ENCODE peak calls at places on chromosomes 2 and 18, in seven cellular contexts. N is A549, L is tibial artery, I is stomach, X is fibroblast of lung, W is NB4, U is progenitor cell of endocrine pancreas. V is an unnamed sample.

GRCh38 chr2:26764078-26764887 is at the start of gene SLC35F6:
- DNase-seq in N (peak; percentile 86), L (peak; percentile 76), I (peak; percentile 85), X (peak; percentile 74), W (peak; percentile 84), U (peak; percentile 73), V (peak; percentile 96)

GRCh38 chr2:27303093-27304025 is 4.9 kb downstream of the UCN start:
- DNase-seq in N (peak; percentile 80), L (no peak), I (peak; percentile 43), X (peak; percentile 54), W (peak; percentile 79), U (no peak), V (peak; percentile 76)

GRCh38 chr2:45951025-45951737 is 299.7 kb downstream of the PRKCE start:
- DNase-seq in N (no peak), L (no peak), I (no peak), X (no peak), W (no peak), U (no peak), V (no peak)

GRCh38 chr2:143688815-143689214 is 559.6 kb downstream of the ARHGAP15 start:
- DNase-seq in N (no peak), L (no peak), I (no peak), X (no peak), W (no peak), U (no peak), V (no peak)

GRCh38 chr2:116222793-116223192 is 1591.7 kb upstream of the DDX18 start:
- DNase-seq in N (no peak), L (no peak), I (no peak), X (no peak), W (no peak), U (no peak), V (no peak)

GRCh38 chr2:209331291-209331844 is 92.5 kb upstream of the MAP2 start:
- DNase-seq in N (peak; percentile 66), L (no peak), I (no peak), X (peak; percentile 49), W (peak; percentile 60), U (no peak), V (no peak)

GRCh38 chr2:5657216-5657615 is 35.0 kb upstream of the SOX11 start:
- DNase-seq in N (no peak), L (no peak), I (no peak), X (peak; percentile 6), W (no peak), U (no peak), V (no peak)

GRCh38 chr2:190714958-190715357 is 66.1 kb downstream of the NAB1 start:
- DNase-seq in N (no peak), L (no peak), I (no peak), X (peak; percentile 90), W (no peak), U (no peak), V (no peak)

GRCh38 chr2:201523506-201523905 is 72.0 kb downstream of the STRADB start:
- DNase-seq in N (no peak), L (no peak), I (no peak), X (peak; percentile 29), W (no peak), U (no peak), V (no peak)

GRCh38 chr2:207823865-207824264 is 54.2 kb upstream of the FZD5 start:
- DNase-seq in N (no peak), L (no peak), I (no peak), X (no peak), W (no peak), U (no peak), V (no peak)

GRCh38 chr2:171407030-171407707 is 26.6 kb downstream of the METTL8 start:
- DNase-seq in N (no peak), L (no peak), I (no peak), X (no peak), W (peak; percentile 46), U (no peak), V (peak; percentile 36)

GRCh38 chr2:51990684-51991083 is 958.8 kb upstream of the NRXN1 start:
- DNase-seq in N (no peak), L (no peak), I (no peak), X (no peak), W (no peak), U (no peak), V (no peak)

GRCh38 chr2:39326644-39327043 is 82.9 kb upstream of the CDKL4 start:
- DNase-seq in N (peak; percentile 14), L (no peak), I (no peak), X (no peak), W (no peak), U (no peak), V (no peak)

GRCh38 chr2:64754587-64754986 is 100.9 kb upstream of the SERTAD2 start:
- DNase-seq in N (no peak), L (no peak), I (no peak), X (no peak), W (no peak), U (no peak), V (no peak)

GRCh38 chr2:9377461-9378097 is 45.7 kb downstream of the ITGB1BP1 start:
- DNase-seq in N (no peak), L (no peak), I (no peak), X (no peak), W (no peak), U (no peak), V (no peak)

GRCh38 chr2:29278964-29279363 is 163.7 kb downstream of the CLIP4 start:
- DNase-seq in N (no peak), L (no peak), I (no peak), X (no peak), W (no peak), U (no peak), V (no peak)

GRCh38 chr18:23194150-23194968 is 59.1 kb downstream of the CABLES1 start:
- DNase-seq in N (no peak), L (no peak), I (no peak), X (peak; percentile 53), W (no peak), U (no peak), V (no peak)

GRCh38 chr2:219630770-219631405 is 3.5 kb downstream of the SLC4A3 start:
- DNase-seq in N (no peak), L (no peak), I (no peak), X (no peak), W (no peak), U (no peak), V (peak; percentile 34)

GRCh38 chr2:227317834-227318233 is 7.2 kb upstream of the MFF start:
- DNase-seq in N (no peak), L (no peak), I (no peak), X (no peak), W (no peak), U (no peak), V (no peak)

GRCh38 chr18:45839415-45840395 is 14.2 kb downstream of the SIGLEC15 start:
- DNase-seq in N (peak; percentile 63), L (no peak), I (peak; percentile 67), X (peak; percentile 68), W (peak; percentile 65), U (no peak), V (no peak)

GRCh38 chr2:36477744-36478143 is 120.2 kb downstream of the FEZ2 start:
- DNase-seq in N (no peak), L (no peak), I (no peak), X (no peak), W (peak; percentile 73), U (no peak), V (no peak)

GRCh38 chr2:236157366-236157765 is 10.8 kb downstream of the GBX2 start:
- DNase-seq in N (no peak), L (no peak), I (no peak), X (peak; percentile 65), W (no peak), U (no peak), V (no peak)

GRCh38 chr2:227479865-227480475 is 8.0 kb downstream of the AGFG1 start:
- DNase-seq in N (peak; percentile 65), L (no peak), I (no peak), X (no peak), W (peak; percentile 66), U (no peak), V (peak; percentile 45)

GRCh38 chr18:62935994-62936393 is 220.7 kb downstream of the PHLPP1 start:
- DNase-seq in N (no peak), L (no peak), I (no peak), X (no peak), W (no peak), U (no peak), V (no peak)
- TF ChIP-seq CTCF in N (no peak), L (no peak), I (no peak), X (no peak), W (no peak), U (no peak), V (no peak)

DNA sequence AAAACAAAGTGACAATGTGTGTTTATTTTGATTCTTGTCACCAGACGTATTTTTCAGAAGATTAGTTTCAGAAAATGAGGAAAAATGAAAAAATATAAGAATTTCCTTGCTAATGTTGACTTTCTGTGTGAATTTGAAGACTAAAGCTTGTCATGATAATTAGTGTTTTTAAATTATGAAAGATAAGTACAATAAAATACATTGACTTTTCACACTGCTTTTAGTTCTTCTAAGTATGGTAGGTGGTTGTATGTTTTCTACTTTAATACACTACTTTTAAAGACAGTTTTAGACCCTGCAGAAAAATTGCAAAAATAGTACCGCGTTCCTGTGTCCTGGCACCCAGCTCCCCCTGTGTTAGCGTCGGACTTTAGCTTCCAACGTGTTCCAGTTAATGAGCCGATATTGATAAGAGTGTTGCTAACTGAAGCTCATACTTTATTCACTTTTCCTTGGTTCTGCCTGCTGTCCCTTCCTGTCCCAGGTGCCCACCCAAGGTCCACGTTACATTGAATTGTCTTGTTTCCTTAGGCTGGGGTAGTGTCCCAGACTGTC is 695 bp downstream of the RBFA start:
- DNase-seq in N (no peak), L (no peak), I (no peak), X (no peak), W (peak; percentile 25), U (no peak), V (no peak)
- TF ChIP-seq CTCF in N (no peak), L (no peak), I (no peak), X (no peak), W (no peak), U (no peak), V (no peak)

GRCh38 chr2:84041494-84041893 is 417.6 kb downstream of the SUCLG1 start:
- DNase-seq in N (no peak), L (no peak), I (no peak), X (no peak), W (no peak), U (no peak), V (no peak)

GRCh38 chr2:84033347-84033974 is 425.6 kb downstream of the SUCLG1 start:
- DNase-seq in N (no peak), L (no peak), I (no peak), X (no peak), W (no peak), U (no peak), V (no peak)

GRCh38 chr2:84040281-84040680 is 418.8 kb downstream of the SUCLG1 start:
- DNase-seq in N (no peak), L (no peak), I (no peak), X (no peak), W (no peak), U (no peak), V (no peak)

GRCh38 chr2:84038866-84039265 is 420.2 kb downstream of the SUCLG1 start:
- DNase-seq in N (no peak), L (no peak), I (no peak), X (no peak), W (no peak), U (no peak), V (no peak)
- TF ChIP-seq CTCF in N (no peak), L (no peak), I (no peak), X (no peak), W (no peak), U (no peak), V (no peak)

DNA sequence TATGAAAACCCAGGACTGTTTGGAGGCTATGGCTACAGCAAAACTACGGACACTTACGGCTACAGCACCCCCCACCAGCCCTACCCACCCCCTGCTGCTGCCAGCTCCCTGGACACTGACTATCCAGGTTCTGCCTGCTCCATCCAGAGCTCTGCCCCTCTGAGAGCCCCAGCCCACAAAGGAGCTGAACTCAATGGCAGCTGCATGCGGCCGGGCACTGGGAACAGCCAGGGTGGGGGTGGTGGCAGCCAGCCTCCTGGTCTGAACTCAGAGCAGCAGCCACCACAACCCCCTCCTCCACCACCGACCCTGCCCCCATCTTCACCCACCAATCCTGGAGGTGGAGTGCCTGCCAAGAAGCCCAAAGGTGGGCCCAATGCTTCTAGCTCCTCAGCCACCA is 12.1 kb downstream of the HOXD3 start:
- DNase-seq in N (no peak), L (no peak), I (no peak), X (no peak), W (no peak), U (no peak), V (no peak)
- TF ChIP-seq CTCF in N (no peak), L (no peak), I (no peak), X (no peak), W (no peak), U (no peak), V (no peak)

V was measured in GM13976.